ENCODE peak calls at places on chromosomes 16 and 17, in ten cellular contexts. S is amygdala; W is stimulated activated CD4-positive, alpha-beta T cell treated with anti-CD3 and anti-CD28 coated beads, Interleukin-4, amount 100 ng/mL, for 1 hour; O is dorsolateral prefrontal cortex; M is stomach; V is GM06990; L is pancreas; E is right atrium auricular region; J is activated CD8-positive, alpha-beta memory T cell treated with anti-CD3 and anti-CD28 coated beads for 1 hour; F is M059J. C is an unnamed sample.

GRCh38 chr16:10889880-10890279 is 12.9 kb downstream of the CIITA start:
- DNase-seq in S (no peak), W (no peak), O (no peak), M (no peak), V (no peak), L (no peak), E (no peak), J (no peak), F (no peak), C (no peak)

GRCh38 chr16:84119368-84119767 is 2.6 kb upstream of the MBTPS1 start:
- DNase-seq in S (no peak), W (no peak), O (no peak), M (no peak), V (no peak), L (no peak), E (no peak), J (no peak), F (peak; percentile 77), C (no peak)

GRCh38 chr16:15976929-15977637 is 27.7 kb downstream of the ABCC1 start:
- DNase-seq in S (no peak), W (no peak), O (no peak), M (no peak), V (no peak), L (no peak), E (peak; percentile 85), J (no peak), F (no peak), C (no peak)

GRCh38 chr17:80219013-80219776 is 938 bp downstream of the SGSH start:
- DNase-seq in S (no peak), W (peak; percentile 92), O (no peak), M (peak; percentile 85), V (no peak), L (peak; percentile 81), E (peak; percentile 87), J (peak; percentile 92), F (peak; percentile 97), C (peak; percentile 87)

GRCh38 chr17:56676807-56677206 is 83.3 kb downstream of the NOG start:
- DNase-seq in S (no peak), W (no peak), O (no peak), M (no peak), V (no peak), L (no peak), E (no peak), J (no peak), F (peak; percentile 25), C (no peak)

GRCh38 chr17:40463122-40463550 is 19.9 kb downstream of the IGFBP4 start:
- DNase-seq in S (no peak), W (no peak), O (no peak), M (no peak), V (no peak), L (no peak), E (no peak), J (no peak), F (no peak), C (no peak)

GRCh38 chr17:68748381-68748780 is 147.2 kb upstream of the FAM20A start:
- DNase-seq in S (no peak), W (no peak), O (no peak), M (no peak), V (no peak), L (no peak), E (no peak), J (no peak), F (no peak), C (no peak)

GRCh38 chr17:71035226-71035625 is 865.9 kb downstream of the KCNJ2 start:
- DNase-seq in S (no peak), W (no peak), O (no peak), M (no peak), V (no peak), L (no peak), E (no peak), J (no peak), F (no peak), C (no peak)

GRCh38 chr17:19387921-19388521 is 1.0 kb upstream of the MFAP4 start:
- DNase-seq in S (no peak), W (no peak), O (no peak), M (no peak), V (no peak), L (no peak), E (no peak), J (no peak), F (peak; percentile 76), C (no peak)

GRCh38 chr17:59287887-59288286 is 43.6 kb upstream of the YPEL2 start:
- DNase-seq in S (no peak), W (no peak), O (no peak), M (no peak), V (no peak), L (no peak), E (no peak), J (no peak), F (peak; percentile 12), C (no peak)

GRCh38 chr16:63192969-63193368 is 1156.7 kb upstream of the CDH8 start:
- DNase-seq in S (no peak), W (no peak), O (no peak), M (no peak), V (no peak), L (no peak), E (no peak), J (no peak), F (no peak), C (no peak)

GRCh38 chr16:86664518-86665318 is 86.4 kb downstream of the FOXL1 start:
- DNase-seq in S (no peak), W (peak; percentile 41), O (no peak), M (peak; percentile 49), V (peak; percentile 18), L (no peak), E (no peak), J (no peak), F (peak; percentile 99), C (peak; percentile 73)

GRCh38 chr16:85359147-85359822 is 247.0 kb upstream of the CIBAR2 start:
- DNase-seq in S (no peak), W (no peak), O (no peak), M (no peak), V (no peak), L (no peak), E (no peak), J (no peak), F (no peak), C (no peak)

GRCh38 chr16:19071811-19072777 is 4.7 kb downstream of the COQ7 start:
- DNase-seq in S (no peak), W (peak; percentile 56), O (no peak), M (peak; percentile 70), V (no peak), L (no peak), E (no peak), J (no peak), F (peak; percentile 61), C (peak; percentile 17)

GRCh38 chr16:66358231-66358630 is 8.3 kb upstream of the CDH5 start:
- DNase-seq in S (no peak), W (no peak), O (no peak), M (no peak), V (no peak), L (no peak), E (no peak), J (no peak), F (no peak), C (no peak)